ENCODE peak calls at places on chromosomes 1 and 21, in four cellular contexts. O is MG63, J is esophagus squamous epithelium, Z is uterus. B is an unnamed sample. For H3K36me3, the result is how much of the 10 kb centered on the place peaks cover.

GRCh38 chr1:96519851-96520281 is 201.7 kb upstream of the PTBP2 start:
- DNase-seq in Z (peak), J (no peak), O (no peak), B (no peak)

GRCh38 chr1:90717356-90717664 is 208 bp upstream of the BARHL2 start:
- DNase-seq in Z (no peak), J (no peak), O (no peak), B (no peak)

GRCh38 chr1:184753608-184754478 is 815 bp downstream of the EDEM3 start:
- DNase-seq in O (peak), Z (peak), J (peak), B (no peak)

GRCh38 chr1:46983416-46983815 is 40.1 kb upstream of the CYP4X1 start:
- DNase-seq in J (no peak), O (no peak), Z (no peak), B (no peak)

GRCh38 chr1:93620841-93621210 is 60.8 kb downstream of the BCAR3 start:
- DNase-seq in O (no peak), J (no peak), Z (no peak), B (no peak)

GRCh38 chr1:211482306-211482705 is 9.7 kb downstream of the RD3 start:
- DNase-seq in J (no peak), Z (no peak), O (no peak), B (peak)

GRCh38 chr1:31381394-31382287 is 8.8 kb upstream of the FABP3 start:
- DNase-seq in Z (no peak), O (peak), J (no peak), B (no peak)

GRCh38 chr1:58738873-58739272 is 39.0 kb upstream of the MYSM1 start:
- DNase-seq in O (no peak), J (no peak), Z (no peak), B (no peak)

GRCh38 chr1:121586369-121587229 is 401.8 kb downstream of the SRGAP2C start:
- DNase-seq in J (no peak), Z (no peak), O (no peak), B (no peak)

GRCh38 chr1:178537445-178538090 is 24.7 kb downstream of the TEX35 start:
- DNase-seq in Z (no peak), J (no peak), O (no peak), B (peak)

GRCh38 chr1:3883194-3883920 is 16.7 kb downstream of the C1orf174 start:
- DNase-seq in J (no peak), Z (no peak), O (no peak), B (no peak)

DNA sequence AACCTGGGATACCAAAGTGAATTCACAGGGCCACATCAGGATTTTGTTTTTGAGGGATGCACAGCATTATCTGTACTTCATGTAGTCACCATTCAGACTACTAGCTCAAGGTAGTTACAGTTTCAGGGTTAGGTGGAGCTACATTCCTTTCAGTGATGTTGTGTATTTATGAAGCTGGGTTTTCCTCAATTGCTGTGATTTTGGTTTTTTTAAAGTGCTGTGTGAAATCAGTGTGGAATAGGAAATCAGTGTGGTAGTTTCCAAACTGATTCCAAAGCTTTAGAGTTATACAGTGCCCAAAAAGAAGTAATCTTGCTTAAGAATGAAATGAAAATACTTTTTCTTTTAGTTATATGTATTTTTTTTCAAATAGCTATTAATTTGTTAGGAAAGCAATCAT is 95.8 kb downstream of the PKN2 start:
- DNase-seq in O (no peak), J (no peak), Z (no peak), B (no peak)
- H3K36me3 ChIP-seq in O (under half), J (under half), Z (under half), B (under half)

DNA sequence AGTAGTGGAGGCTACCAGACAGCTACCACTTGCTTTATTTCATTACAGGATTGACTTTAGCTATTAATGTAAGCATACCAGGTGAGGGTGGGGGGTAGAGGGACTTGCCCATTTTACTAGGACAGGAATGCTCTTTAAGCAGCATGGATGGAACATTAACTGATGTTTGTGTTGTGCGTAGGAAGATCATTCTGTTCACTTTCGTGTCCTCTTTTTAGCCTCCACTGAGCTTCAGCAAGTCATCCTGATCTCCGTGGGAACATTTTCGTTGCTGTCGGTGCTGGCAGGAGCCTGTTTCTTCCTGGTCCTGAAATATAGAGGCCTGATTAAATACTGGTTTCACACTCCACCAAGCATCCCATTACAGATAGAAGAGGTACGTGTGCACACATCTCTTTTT is 29.3 kb downstream of the IFNGR2 start:
- DNase-seq in J (no peak), O (no peak), Z (no peak), B (no peak)
- H3K36me3 ChIP-seq in J (under half), O (half or more), Z (under half), B (under half)

GRCh38 chr21:43745772-43746517 is 27.0 kb downstream of the PDXK start:
- DNase-seq in Z (no peak), O (no peak), J (no peak), B (no peak)

GRCh38 chr21:43750339-43751033 is 25.6 kb downstream of the CSTB start:
- DNase-seq in O (no peak), Z (no peak), J (no peak), B (no peak)

GRCh38 chr21:43751955-43752591 is 24.0 kb downstream of the CSTB start:
- DNase-seq in J (no peak), Z (no peak), O (no peak), B (no peak)

GRCh38 chr21:43749686-43750262 is 26.3 kb downstream of the CSTB start:
- DNase-seq in J (no peak), O (no peak), Z (no peak), B (no peak)

GRCh38 chr21:43748622-43749021 is 27.5 kb downstream of the CSTB start:
- DNase-seq in Z (no peak), O (no peak), J (no peak), B (no peak)
- H3K36me3 ChIP-seq in Z (under half), O (half or more), J (under half), B (half or more)

DNA sequence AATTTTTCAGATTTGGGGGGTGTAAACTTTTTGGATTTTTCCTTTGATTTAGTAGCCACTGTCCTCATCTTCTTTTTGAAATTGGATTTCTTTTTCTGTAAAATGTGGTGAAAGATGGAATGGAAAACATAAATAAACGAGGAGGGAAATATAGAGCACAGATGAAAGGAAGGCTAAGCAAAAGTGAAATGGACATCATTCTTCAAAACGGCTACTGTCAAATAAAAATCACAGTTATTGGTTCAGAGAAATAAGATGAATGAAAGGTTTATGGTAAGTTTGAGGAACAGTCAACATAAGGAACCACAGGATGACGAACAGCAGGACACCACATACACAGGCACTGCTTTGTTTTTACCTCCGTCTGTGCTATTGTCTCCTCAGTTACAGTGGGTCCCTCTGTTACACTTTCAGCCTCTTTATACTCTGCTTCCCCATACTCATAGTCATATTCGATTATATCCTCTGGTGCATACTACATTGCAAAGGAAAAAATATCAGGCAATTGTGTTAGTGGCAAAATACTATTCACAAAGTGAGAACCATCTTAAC is 82.4 kb downstream of the COL11A1 start:
- DNase-seq in O (no peak), Z (no peak), J (no peak), B (no peak)
- H3K36me3 ChIP-seq in O (under half), Z (under half), J (under half), B (under half)